ENCODE peak calls at places on chromosome 3, in nine cellular contexts. Q is lower lobe of right lung, D is neuronal stem cell, Z is tibial artery, M is body of pancreas, K is IMR-90, C is adrenal gland, Y is cardiac muscle cell, R is Peyer's patch. F is an unnamed sample. For H3K27me3, the result is how much of the 10 kb centered on the place peaks cover.

GRCh38 chr3:124887177-124887995 is at the start of gene ITGB5:
- DNase-seq in Y (peak), R (peak), K (peak), Z (peak), M (peak), Q (peak), D (peak), C (peak), F (peak)

GRCh38 chr3:179147571-179148445 is at the start of gene PIK3CA:
- DNase-seq in M (peak), Q (peak), D (peak), Y (peak), R (peak), K (peak), Z (peak), C (peak), F (peak)

GRCh38 chr3:140359198-140359995 is 318.5 kb upstream of the TRIM42 start:
- DNase-seq in K (no peak), Z (no peak), Y (no peak), Q (no peak), M (no peak), C (no peak), R (no peak), D (no peak), F (no peak)

GRCh38 chr3:174430986-174431385 is 428.1 kb upstream of the NAALADL2 start:
- DNase-seq in D (no peak), C (no peak), K (no peak), R (no peak), Z (no peak), M (no peak), Q (no peak), Y (no peak), F (peak)

GRCh38 chr3:76442374-76442915 is 597.5 kb upstream of the ROBO2 start:
- DNase-seq in Z (no peak), M (no peak), C (no peak), D (no peak), Y (no peak), K (peak), Q (no peak), R (no peak), F (peak)

GRCh38 chr3:126435456-126436315 is 40.0 kb downstream of the ZXDC start:
- DNase-seq in C (no peak), Q (no peak), Z (peak), Y (no peak), K (no peak), M (no peak), D (no peak), R (no peak), F (no peak)

GRCh38 chr3:105807146-105807545 is 61.7 kb downstream of the CBLB start:
- DNase-seq in Q (no peak), K (no peak), D (no peak), M (no peak), Z (no peak), R (no peak), C (no peak), Y (no peak), F (no peak)

GRCh38 chr3:100982710-100983109 is 10.5 kb downstream of the ABI3BP start:
- DNase-seq in Q (peak), K (peak), D (no peak), C (peak), Z (peak), M (no peak), Y (peak), R (no peak), F (no peak)

GRCh38 chr3:190205739-190206138 is 85.0 kb upstream of the P3H2 start:
- DNase-seq in K (peak), Y (peak), Z (no peak), M (no peak), C (no peak), Q (no peak), R (no peak), D (no peak), F (no peak)

GRCh38 chr3:113890256-113890900 is 51.8 kb downstream of the GRAMD1C start:
- DNase-seq in R (peak), M (peak), Y (peak), D (no peak), Z (no peak), K (no peak), C (no peak), Q (no peak), F (no peak)

GRCh38 chr3:64740232-64740631 is 52.4 kb upstream of the ADAMTS9 start:
- DNase-seq in Z (no peak), D (no peak), C (peak), K (peak), Y (peak), R (no peak), Q (no peak), M (no peak), F (no peak)
- H3K4me3 ChIP-seq in Z (no peak), D (no peak), C (no peak), K (no peak), Y (no peak), R (no peak), Q (no peak), M (no peak), F (no peak)

DNA sequence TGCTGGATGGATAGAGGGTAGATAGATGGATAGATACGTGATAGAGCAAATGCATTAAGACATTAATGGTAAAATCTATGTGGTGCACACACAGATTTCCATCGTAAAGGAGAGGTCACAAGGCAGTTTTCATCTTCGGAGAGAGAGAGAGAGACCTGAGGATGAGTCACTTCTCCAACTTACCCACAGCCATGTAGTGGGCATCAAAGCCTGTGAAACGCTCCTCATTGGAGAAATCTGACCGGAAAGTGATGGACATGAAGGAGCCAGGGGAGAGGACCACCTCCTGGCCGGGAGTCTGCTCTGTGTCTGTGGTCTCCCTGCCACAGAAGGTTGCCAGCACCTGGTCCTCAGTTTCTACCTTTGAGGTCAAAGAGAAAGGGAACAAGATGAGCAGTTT is 29.2 kb downstream of the MASP1 start:
- DNase-seq in Y (no peak), R (no peak), D (no peak), K (no peak), M (no peak), Q (no peak), Z (no peak), C (no peak), F (no peak)
- H3K27me3 ChIP-seq in Y (under half), R (under half), D (under half), K (under half), M (under half), Q (under half), Z (under half), C (under half), F (under half)

GRCh38 chr3:98903705-98904481 is 2.4 kb upstream of the DCBLD2 start:
- DNase-seq in K (no peak), D (no peak), Z (no peak), Y (no peak), C (no peak), Q (no peak), R (no peak), M (no peak), F (no peak)
- H3K27ac ChIP-seq in K (no peak), D (no peak), Z (no peak), Y (no peak), C (no peak), Q (no peak), R (no peak), M (no peak), F (no peak)

GRCh38 chr3:175852560-175852959 is 993.4 kb downstream of the NAALADL2 start:
- DNase-seq in Y (no peak), C (no peak), M (no peak), K (no peak), R (no peak), D (no peak), Q (no peak), Z (no peak), F (no peak)

GRCh38 chr3:175851541-175851940 is 992.4 kb downstream of the NAALADL2 start:
- DNase-seq in M (no peak), D (no peak), Y (no peak), C (no peak), Q (no peak), R (no peak), K (no peak), Z (no peak), F (no peak)
- H3K4me3 ChIP-seq in M (no peak), D (no peak), Y (no peak), C (no peak), Q (no peak), R (no peak), K (no peak), Z (no peak), F (no peak)

GRCh38 chr3:72597756-72598195 is 250.5 kb downstream of the SHQ1 start:
- DNase-seq in Z (no peak), K (peak), C (no peak), Y (peak), R (no peak), M (no peak), Q (no peak), D (no peak), F (peak)
- H3K27me3 ChIP-seq in Z (under half), K (under half), C (under half), Y (under half), R (under half), M (under half), Q (under half), D (under half), F (under half)

GRCh38 chr3:69753179-69753775 is 14.0 kb downstream of the MITF start:
- DNase-seq in C (no peak), K (no peak), Y (no peak), Z (no peak), M (no peak), R (no peak), Q (no peak), D (no peak), F (no peak)
- H3K27ac ChIP-seq in C (no peak), K (no peak), Y (no peak), Z (no peak), M (no peak), R (no peak), Q (no peak), D (no peak), F (no peak)

GRCh38 chr3:47476330-47476626 is 537 bp upstream of the SCAP start:
- DNase-seq in K (no peak), M (no peak), Q (no peak), R (no peak), Y (no peak), D (no peak), C (no peak), Z (no peak), F (no peak)

GRCh38 chr3:47476644-47477199 is 981 bp upstream of the SCAP start:
- DNase-seq in Q (no peak), Y (no peak), D (no peak), M (peak), C (no peak), Z (peak), K (no peak), R (no peak), F (no peak)

GRCh38 chr3:47475570-47476329 is at the start of gene SCAP:
- DNase-seq in Q (peak), D (peak), M (peak), Y (peak), R (peak), Z (peak), C (peak), K (peak), F (peak)

GRCh38 chr3:47473391-47473790 is 2.4 kb downstream of the SCAP start:
- DNase-seq in Y (no peak), R (no peak), M (no peak), D (no peak), C (no peak), Z (no peak), Q (no peak), K (no peak), F (no peak)

DNA sequence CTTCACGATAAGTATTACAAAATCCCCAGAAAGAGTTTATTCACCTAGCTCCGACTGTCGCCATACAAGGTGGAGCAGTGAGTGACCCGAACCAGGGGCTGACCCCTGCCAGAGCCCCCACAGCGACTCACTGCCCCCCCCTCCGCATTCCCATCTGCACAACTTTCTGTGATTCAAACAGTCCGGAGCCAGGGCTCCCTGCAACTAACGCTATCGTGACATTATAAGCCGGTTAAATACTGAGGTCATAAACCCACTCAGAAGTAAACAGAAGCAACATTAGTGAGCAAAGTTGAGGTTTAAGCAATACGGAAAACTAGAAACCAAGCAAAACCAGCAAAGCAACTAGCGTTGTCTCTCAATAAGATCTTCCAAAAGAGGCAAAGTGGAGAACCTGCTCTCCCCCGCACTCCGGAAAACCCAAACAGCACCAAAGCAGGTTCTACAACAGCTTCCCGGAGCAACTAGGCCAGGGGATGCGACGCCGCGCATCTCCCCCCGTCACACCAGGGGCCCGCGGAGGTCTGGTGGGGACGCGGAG is 642 bp downstream of the SCAP start:
- DNase-seq in C (no peak), Q (no peak), M (peak), R (no peak), K (peak), D (no peak), Z (no peak), Y (peak), F (no peak)
- H3K4me3 ChIP-seq in C (peak), Q (peak), M (peak), R (peak), K (peak), D (peak), Z (peak), Y (peak), F (peak)